ENCODE peak calls at places on chromosome 13, in nine cellular contexts. X is uterus, J is tibial nerve, E is esophagus squamous epithelium, U is breast epithelium, F is body of pancreas, S is HepG2, K is erythroblast, M is NB4. Y is an unnamed sample.

GRCh38 chr13:29582171-29582570 is 13.3 kb downstream of the SLC7A1 start:
- DNase-seq in X (no peak), J (no peak), E (no peak), U (peak; percentile 0), F (no peak), S (no peak), K (peak; percentile 92), M (no peak), Y (peak; percentile 83)

GRCh38 chr13:80131204-80131603 is 209.7 kb downstream of the SPRY2 start:
- DNase-seq in X (peak; percentile 37), J (peak; percentile 44), E (no peak), U (peak; percentile 33), F (peak; percentile 60), S (no peak), K (no peak), M (peak; percentile 69), Y (peak; percentile 81)

GRCh38 chr13:113032291-113032690 is 63.3 kb downstream of the MCF2L start:
- DNase-seq in X (no peak), J (no peak), E (no peak), U (no peak), F (no peak), S (no peak), K (no peak), M (no peak), Y (no peak)

GRCh38 chr13:97856001-97856675 is 97.3 kb upstream of the IPO5 start:
- DNase-seq in X (peak; percentile 46), J (peak; percentile 45), E (no peak), U (no peak), F (peak; percentile 22), S (no peak), K (no peak), M (no peak), Y (peak; percentile 13)

GRCh38 chr13:29684441-29684840 is 89.0 kb upstream of the SLC7A1 start:
- DNase-seq in X (no peak), J (no peak), E (no peak), U (no peak), F (no peak), S (no peak), K (no peak), M (no peak), Y (no peak)

GRCh38 chr13:80989241-80989640 is 648.3 kb upstream of the SPRY2 start:
- DNase-seq in X (no peak), J (no peak), E (no peak), U (no peak), F (no peak), S (no peak), K (no peak), M (no peak), Y (no peak)

GRCh38 chr13:26656919-26657318 is 99.4 kb downstream of the WASF3 start:
- DNase-seq in X (no peak), J (no peak), E (no peak), U (no peak), F (no peak), S (peak; percentile 24), K (no peak), M (peak; percentile 47), Y (no peak)

GRCh38 chr13:87122551-87122950 is 548.6 kb upstream of the SLITRK5 start:
- DNase-seq in X (no peak), J (no peak), E (no peak), U (no peak), F (no peak), S (no peak), K (no peak), M (peak; percentile 55), Y (no peak)

GRCh38 chr13:108155185-108156106 is 59.9 kb downstream of the LIG4 start:
- DNase-seq in X (peak; percentile 18), J (peak; percentile 39), E (no peak), U (no peak), F (peak; percentile 74), S (peak; percentile 40), K (peak; percentile 11), M (peak; percentile 41), Y (peak; percentile 74)

GRCh38 chr13:112974125-112974524 is 5.1 kb downstream of the MCF2L start:
- DNase-seq in X (no peak), J (no peak), E (no peak), U (no peak), F (no peak), S (no peak), K (no peak), M (no peak), Y (no peak)

GRCh38 chr13:44197791-44198770 is 175.5 kb upstream of the SERP2 start:
- DNase-seq in X (no peak), J (no peak), E (no peak), U (no peak), F (no peak), S (no peak), K (no peak), M (no peak), Y (no peak)

GRCh38 chr13:77300176-77301141 is 26.4 kb downstream of the MYCBP2 start:
- DNase-seq in X (no peak), J (no peak), E (no peak), U (no peak), F (no peak), S (no peak), K (peak; percentile 19), M (peak; percentile 61), Y (no peak)

GRCh38 chr13:64428196-64428595 is 2801.9 kb downstream of the PCDH9 start:
- DNase-seq in X (no peak), J (no peak), E (no peak), U (no peak), F (no peak), S (no peak), K (no peak), M (no peak), Y (no peak)

DNA sequence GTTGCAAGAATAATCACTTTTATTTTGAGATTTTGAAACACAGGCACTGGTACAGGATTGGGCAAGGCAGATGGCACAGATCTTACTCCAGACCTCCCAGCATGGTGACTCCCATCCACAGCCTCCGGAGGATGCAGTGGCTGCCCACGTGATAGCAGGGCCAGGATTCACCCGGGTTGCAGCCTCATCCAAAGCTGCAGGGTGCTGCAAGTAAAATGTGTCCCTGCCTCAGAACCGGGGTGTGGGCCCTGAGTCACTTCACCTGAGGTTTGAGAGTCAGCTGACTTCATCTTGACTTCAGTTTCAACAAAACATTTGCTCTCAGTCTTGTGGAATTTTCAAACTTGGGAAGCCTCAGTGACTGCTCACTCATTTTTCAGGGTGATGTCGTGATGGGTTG is 201.9 kb downstream of the FGF9 start:
- DNase-seq in X (no peak), J (no peak), E (no peak), U (no peak), F (no peak), S (no peak), K (no peak), M (no peak), Y (no peak)
- TF ChIP-seq POLR2A in X (no peak), J (no peak), E (no peak), U (no peak), F (no peak), S (no peak), K (no peak), M (no peak), Y (no peak)

GRCh38 chr13:48640767-48641166 is 13.0 kb upstream of the CYSLTR2 start:
- DNase-seq in X (no peak), J (no peak), E (no peak), U (no peak), F (no peak), S (no peak), K (no peak), M (no peak), Y (no peak)
- TF ChIP-seq POLR2A in X (no peak), J (no peak), E (no peak), U (no peak), F (no peak), S (no peak), K (no peak), M (no peak), Y (no peak)

DNA sequence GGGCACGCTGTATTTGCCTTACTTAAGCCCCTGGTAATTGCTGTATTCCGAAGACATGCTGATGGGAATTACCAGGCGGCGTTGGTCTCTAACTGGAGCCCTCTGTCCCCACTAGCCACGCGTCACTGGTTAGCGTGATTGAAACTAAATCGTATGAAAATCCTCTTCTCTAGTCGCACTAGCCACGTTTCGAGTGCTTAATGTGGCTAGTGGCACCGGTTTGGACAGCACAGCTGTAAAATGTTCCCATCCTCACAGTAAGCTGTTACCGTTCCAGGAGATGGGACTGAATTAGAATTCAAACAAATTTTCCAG is 679 bp downstream of the BRCA2 start:
- DNase-seq in X (no peak), J (no peak), E (no peak), U (no peak), F (no peak), S (no peak), K (no peak), M (no peak), Y (peak; percentile 64)
- TF ChIP-seq POLR2A in X (no peak), J (no peak), E (no peak), U (no peak), F (no peak), S (no peak), K (no peak), M (no peak), Y (no peak)

GRCh38 chr13:110893571-110893970 is 21.3 kb downstream of the ANKRD10 start:
- DNase-seq in X (no peak), J (no peak), E (no peak), U (no peak), F (no peak), S (no peak), K (no peak), M (no peak), Y (no peak)

GRCh38 chr13:110887955-110888333 is 26.9 kb downstream of the ANKRD10 start:
- DNase-seq in X (no peak), J (no peak), E (no peak), U (no peak), F (no peak), S (no peak), K (no peak), M (no peak), Y (no peak)

GRCh38 chr13:110887242-110887954 is 27.5 kb downstream of the ANKRD10 start:
- DNase-seq in X (no peak), J (no peak), E (no peak), U (no peak), F (no peak), S (no peak), K (no peak), M (no peak), Y (no peak)

GRCh38 chr13:110888390-110888789 is 26.5 kb downstream of the ANKRD10 start:
- DNase-seq in X (no peak), J (no peak), E (no peak), U (no peak), F (no peak), S (no peak), K (no peak), M (no peak), Y (no peak)

DNA sequence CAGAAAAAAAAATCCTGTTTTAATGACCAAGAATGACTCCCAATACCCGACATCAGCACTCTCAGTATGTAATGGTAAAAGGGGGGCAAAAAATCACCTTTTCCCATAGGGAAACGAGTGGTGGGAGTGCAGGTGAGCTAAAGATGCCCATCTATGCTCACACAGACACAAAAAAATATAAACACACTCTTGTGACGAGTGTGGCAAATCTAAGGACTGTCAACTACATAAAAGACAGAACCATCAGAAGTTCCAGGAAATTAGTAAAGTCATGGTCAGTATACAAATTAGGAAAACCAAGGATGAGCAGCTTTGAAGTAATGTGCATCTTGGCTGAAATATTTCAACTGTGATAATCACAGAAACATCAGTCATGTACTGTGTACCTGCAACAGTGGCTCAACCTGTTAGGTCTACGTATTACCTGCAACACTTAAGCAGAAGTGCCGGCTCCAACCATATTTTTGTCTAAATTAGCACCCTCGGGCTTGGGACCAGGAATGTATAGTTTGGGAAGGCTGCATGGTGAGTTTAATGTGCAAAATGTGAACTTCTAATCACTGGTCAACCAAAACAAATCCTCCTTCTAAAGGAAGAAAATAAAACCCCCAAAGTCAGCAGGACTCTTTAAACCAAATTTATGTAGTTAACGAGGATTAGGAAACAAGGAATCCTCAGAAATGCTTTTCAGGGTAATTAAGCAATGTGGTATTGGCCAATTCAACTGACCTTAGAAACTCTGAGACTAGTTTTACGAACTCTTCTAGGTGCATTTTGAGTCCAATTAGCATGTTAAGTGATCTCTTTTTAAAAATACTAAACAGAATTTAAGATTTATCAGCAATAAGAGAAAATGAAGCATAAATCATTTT is 24.4 kb downstream of the ANKRD10 start:
- DNase-seq in X (no peak), J (no peak), E (no peak), U (no peak), F (no peak), S (no peak), K (no peak), M (no peak), Y (no peak)
- TF ChIP-seq POLR2A in X (no peak), J (no peak), E (no peak), U (no peak), F (no peak), S (no peak), K (no peak), M (no peak), Y (no peak)

Y was measured in transverse colon.